ENCODE peak calls at places on chromosomes 2 and 18, in four cellular contexts. One of them, this sample, is unnamed.

GRCh38 chr2:40304340-40304739 is 147.6 kb downstream of the SLC8A1 start:
- ATAC-seq in HepG2: no peak
- ATAC-seq in Panc1: no peak
- ATAC-seq in HCT116: no peak
- ATAC-seq in this sample: no peak

GRCh38 chr18:26227051-26227672 is 917 bp downstream of the TAF4B start:
- ATAC-seq in Panc1: peak; percentile 30
- ATAC-seq in HepG2: peak; percentile 55
- ATAC-seq in HCT116: no peak
- ATAC-seq in this sample: no peak

GRCh38 chr2:60531638-60532216 is 21.7 kb downstream of the BCL11A start:
- ATAC-seq in Panc1: no peak
- ATAC-seq in HCT116: no peak
- ATAC-seq in HepG2: no peak
- ATAC-seq in this sample: no peak

GRCh38 chr2:134570676-134571075 is 148.1 kb downstream of the TMEM163 start:
- ATAC-seq in HepG2: no peak
- ATAC-seq in HCT116: no peak
- ATAC-seq in Panc1: no peak
- ATAC-seq in this sample: no peak

GRCh38 chr2:241443486-241444223 is 64.7 kb downstream of the STK25 start:
- ATAC-seq in Panc1: no peak
- ATAC-seq in HepG2: no peak
- ATAC-seq in HCT116: no peak
- ATAC-seq in this sample: no peak

GRCh38 chr18:58501497-58501896 is 127.4 kb downstream of the ALPK2 start:
- ATAC-seq in HCT116: no peak
- ATAC-seq in Panc1: no peak
- ATAC-seq in HepG2: no peak
- ATAC-seq in this sample: no peak

GRCh38 chr2:202418511-202418910 is 42.4 kb downstream of the BMPR2 start:
- ATAC-seq in HepG2: no peak
- ATAC-seq in Panc1: no peak
- ATAC-seq in HCT116: no peak
- ATAC-seq in this sample: no peak

GRCh38 chr18:45448871-45449270 is 166.4 kb upstream of the SLC14A2 start:
- ATAC-seq in HepG2: no peak
- ATAC-seq in HCT116: no peak
- ATAC-seq in Panc1: no peak
- ATAC-seq in this sample: no peak

GRCh38 chr2:234835738-234836137 is 116.1 kb upstream of the SH3BP4 start:
- ATAC-seq in Panc1: no peak
- ATAC-seq in HepG2: peak; percentile 28
- ATAC-seq in HCT116: no peak
- ATAC-seq in this sample: no peak

GRCh38 chr2:37389984-37390765 is 45.7 kb downstream of the QPCT start:
- ATAC-seq in Panc1: peak; percentile 84
- ATAC-seq in HepG2: peak; percentile 80
- ATAC-seq in HCT116: peak; percentile 90
- ATAC-seq in this sample: no peak

GRCh38 chr18:79724299-79725080 is 44.9 kb downstream of the CTDP1 start:
- ATAC-seq in Panc1: no peak
- ATAC-seq in HCT116: no peak
- ATAC-seq in HepG2: no peak
- ATAC-seq in this sample: no peak

GRCh38 chr2:222572761-222573174 is 83.1 kb downstream of the FARSB start:
- ATAC-seq in HCT116: no peak
- ATAC-seq in HepG2: peak; percentile 99
- ATAC-seq in Panc1: no peak
- ATAC-seq in this sample: peak; percentile 68

GRCh38 chr2:225030893-225031292 is 11.4 kb downstream of the DOCK10 start:
- ATAC-seq in HepG2: no peak
- ATAC-seq in HCT116: no peak
- ATAC-seq in Panc1: no peak
- ATAC-seq in this sample: no peak

GRCh38 chr18:3088444-3088843 is 75.5 kb upstream of the LPIN2 start:
- ATAC-seq in HCT116: no peak
- ATAC-seq in HepG2: no peak
- ATAC-seq in Panc1: no peak
- ATAC-seq in this sample: no peak

GRCh38 chr18:77160515-77160914 is 27.9 kb upstream of the MBP start:
- ATAC-seq in Panc1: no peak
- ATAC-seq in HepG2: no peak
- ATAC-seq in HCT116: no peak
- ATAC-seq in this sample: no peak

GRCh38 chr18:27656167-27656778 is 471.2 kb upstream of the CHST9 start:
- ATAC-seq in HCT116: no peak
- ATAC-seq in HepG2: no peak
- ATAC-seq in Panc1: peak; percentile 70
- ATAC-seq in this sample: no peak

GRCh38 chr2:58099097-58099769 is 52.6 kb downstream of the VRK2 start:
- ATAC-seq in HCT116: no peak
- ATAC-seq in HepG2: no peak
- ATAC-seq in Panc1: no peak
- ATAC-seq in this sample: no peak

GRCh38 chr2:71802556-71802955 is 345.1 kb downstream of the CYP26B1 start:
- ATAC-seq in HepG2: no peak
- ATAC-seq in HCT116: no peak
- ATAC-seq in Panc1: no peak
- ATAC-seq in this sample: no peak

DNA sequence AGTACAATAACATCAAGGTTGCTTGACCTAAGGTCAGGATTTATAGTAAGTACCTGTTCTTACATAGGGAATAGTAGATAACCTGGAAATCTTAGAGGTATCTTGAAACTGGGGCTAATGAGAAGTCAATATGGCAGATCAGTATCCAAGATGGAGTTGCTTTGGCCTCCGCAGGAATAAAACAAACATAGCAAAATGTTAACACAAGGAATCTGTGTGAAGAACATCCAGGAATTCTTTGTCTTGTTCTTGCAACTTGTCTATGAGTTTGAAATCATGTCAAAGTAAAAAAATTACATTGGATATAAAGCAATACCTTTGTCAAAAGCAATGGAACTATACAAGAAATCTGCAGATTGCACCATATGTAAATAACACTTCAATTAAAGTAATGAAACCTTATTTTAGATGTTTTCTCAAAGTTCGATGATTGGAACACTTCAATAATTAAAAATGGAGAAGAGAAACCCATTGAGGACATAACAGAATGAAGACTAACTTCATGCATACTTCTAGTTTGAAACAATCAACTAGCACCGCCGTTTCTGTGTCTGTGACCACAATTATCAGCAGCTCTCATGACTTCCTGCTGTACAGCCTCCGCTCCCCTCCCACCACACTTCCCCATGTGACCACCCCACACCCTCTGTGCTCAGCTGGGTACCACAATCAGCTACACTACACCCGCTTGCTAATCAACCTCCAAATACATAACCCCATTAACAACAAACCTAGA is 27.6 kb downstream of the C2orf76 start:
- ATAC-seq in Panc1: no peak
- ATAC-seq in HCT116: no peak
- ATAC-seq in HepG2: no peak
- ATAC-seq in this sample: no peak
- TF ChIP-seq POLR2AphosphoS5 in Panc1: no peak
- TF ChIP-seq POLR2AphosphoS5 in HCT116: no peak
- TF ChIP-seq POLR2AphosphoS5 in HepG2: no peak
- TF ChIP-seq POLR2AphosphoS5 in this sample: no peak

GRCh38 chr2:237669628-237670351 is 42.4 kb downstream of the LRRFIP1 start:
- ATAC-seq in HepG2: peak; percentile 92
- ATAC-seq in HCT116: no peak
- ATAC-seq in Panc1: no peak
- ATAC-seq in this sample: peak; percentile 86
- TF ChIP-seq POLR2AphosphoS5 in HepG2: peak; percentile 36
- TF ChIP-seq POLR2AphosphoS5 in HCT116: no peak
- TF ChIP-seq POLR2AphosphoS5 in Panc1: no peak
- TF ChIP-seq POLR2AphosphoS5 in this sample: peak; percentile 66

DNA sequence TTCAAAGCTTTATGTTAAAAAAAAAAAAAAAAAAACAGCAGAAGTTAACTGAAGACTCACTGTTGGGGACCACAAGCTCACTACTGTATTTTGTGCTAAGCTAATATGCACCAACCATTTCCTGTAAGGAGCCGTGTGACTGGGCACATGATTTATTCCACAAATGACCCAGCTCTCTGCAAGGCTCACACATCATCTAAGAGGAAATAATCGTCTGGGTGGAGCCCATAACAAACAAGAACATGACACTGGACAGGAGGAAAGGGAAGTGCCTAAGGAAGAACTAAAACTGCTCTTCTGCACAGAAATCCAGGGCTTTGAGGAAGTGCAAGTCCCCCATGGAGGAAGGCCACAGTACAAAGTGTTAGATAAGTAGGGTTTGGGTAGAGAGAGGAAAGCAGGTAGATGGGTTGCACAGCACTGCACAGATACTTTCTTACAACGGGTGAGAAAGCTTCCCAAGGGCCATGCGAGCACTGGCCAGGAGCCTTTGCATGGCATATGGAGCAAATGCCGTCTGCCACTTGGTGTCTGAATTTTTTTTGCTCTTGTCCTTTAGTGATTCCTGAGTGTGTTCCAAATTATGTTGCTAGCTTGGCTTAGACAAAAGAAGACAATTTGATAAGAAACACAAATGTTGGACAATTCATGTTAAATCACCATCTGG is 24.5 kb downstream of the NFE2L2 start:
- ATAC-seq in Panc1: peak; percentile 31
- ATAC-seq in HepG2: peak; percentile 2
- ATAC-seq in HCT116: peak; percentile 14
- ATAC-seq in this sample: peak; percentile 72
- TF ChIP-seq POLR2AphosphoS5 in Panc1: peak; percentile 22
- TF ChIP-seq POLR2AphosphoS5 in HepG2: no peak
- TF ChIP-seq POLR2AphosphoS5 in HCT116: no peak
- TF ChIP-seq POLR2AphosphoS5 in this sample: peak; percentile 43

DNA sequence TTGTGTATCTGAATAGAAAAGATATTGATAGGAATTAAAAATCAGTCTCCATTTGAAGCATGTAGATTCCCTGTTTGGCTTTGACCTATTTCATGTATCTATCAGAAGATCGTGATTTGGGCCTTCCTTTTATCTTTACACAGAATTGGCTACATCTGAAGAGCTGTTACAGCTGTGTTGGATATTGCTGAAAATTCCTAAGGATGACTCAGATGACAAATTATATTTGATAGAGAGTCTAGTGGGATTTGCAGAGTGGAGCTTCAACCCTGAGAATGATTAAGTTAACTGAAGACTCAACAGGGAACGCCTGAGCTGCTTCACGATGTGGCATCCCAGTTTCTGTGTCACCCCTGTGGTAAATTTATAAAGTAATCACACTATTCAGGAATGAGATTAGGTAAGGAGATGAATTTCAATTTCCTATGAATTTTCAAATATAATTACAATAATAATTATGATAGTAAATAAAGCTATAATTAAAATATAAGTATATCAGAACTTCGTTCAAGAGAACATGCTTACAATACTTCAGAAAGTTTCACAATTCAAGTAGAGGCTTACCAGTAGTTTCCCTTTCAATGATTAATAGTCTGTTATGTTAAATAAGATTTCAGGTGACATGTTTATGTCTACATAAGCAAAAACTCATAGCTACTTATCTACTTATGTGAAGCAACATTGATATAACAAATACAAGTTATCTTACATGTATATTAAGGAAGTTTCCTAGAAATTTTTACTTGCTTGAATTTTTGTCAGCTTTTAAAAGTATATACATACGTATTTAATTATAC is 4.7 kb upstream of the COL3A1 start:
- ATAC-seq in Panc1: no peak
- ATAC-seq in HepG2: no peak
- ATAC-seq in HCT116: no peak
- ATAC-seq in this sample: peak; percentile 52
- TF ChIP-seq POLR2AphosphoS5 in Panc1: no peak
- TF ChIP-seq POLR2AphosphoS5 in HepG2: no peak
- TF ChIP-seq POLR2AphosphoS5 in HCT116: no peak
- TF ChIP-seq POLR2AphosphoS5 in this sample: no peak

DNA sequence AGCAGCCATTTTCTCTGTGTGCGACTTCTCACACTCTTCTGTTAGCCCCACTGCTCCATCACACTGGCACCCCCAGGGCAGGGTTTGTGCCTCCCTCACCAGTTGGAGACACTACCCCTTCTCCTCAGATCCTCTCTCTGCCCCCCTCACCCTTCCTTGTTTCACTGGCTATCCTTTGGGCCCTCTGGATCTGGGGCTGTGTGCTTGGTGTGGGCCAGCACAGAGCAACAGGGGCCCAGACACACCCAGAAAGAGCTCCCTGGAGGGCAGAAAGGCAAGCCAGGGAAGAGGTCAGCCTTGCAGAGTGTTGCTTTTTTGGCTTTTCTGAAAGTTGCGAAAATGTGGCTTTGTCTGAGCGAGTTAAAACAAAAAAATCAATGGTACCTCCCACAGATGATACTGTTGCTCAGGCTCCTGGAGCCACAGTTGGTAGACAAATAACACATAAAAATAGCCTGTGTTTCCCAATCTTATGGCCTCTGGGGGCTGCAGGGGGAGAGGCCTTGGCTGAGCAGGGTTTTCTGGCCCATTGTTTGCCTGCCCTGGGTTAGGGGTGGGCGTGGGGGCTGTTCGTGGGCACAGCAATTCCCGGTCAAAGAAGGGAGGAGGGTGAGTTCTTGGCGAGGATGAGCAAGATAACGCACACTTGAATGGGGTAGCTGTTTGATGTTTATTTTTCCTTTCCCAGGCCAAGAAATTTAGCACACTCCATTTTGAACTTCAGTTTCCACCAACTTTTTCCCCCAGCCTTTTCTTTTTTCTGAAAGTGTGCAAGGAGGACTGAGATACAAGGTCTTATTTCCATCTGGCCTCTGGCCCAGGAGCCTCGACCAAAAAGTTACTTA is 167.0 kb upstream of the HAAO start:
- ATAC-seq in HCT116: no peak
- ATAC-seq in HepG2: peak; percentile 71
- ATAC-seq in Panc1: no peak
- ATAC-seq in this sample: peak; percentile 80
- TF ChIP-seq POLR2AphosphoS5 in HCT116: no peak
- TF ChIP-seq POLR2AphosphoS5 in HepG2: no peak
- TF ChIP-seq POLR2AphosphoS5 in Panc1: no peak
- TF ChIP-seq POLR2AphosphoS5 in this sample: peak; percentile 26

DNA sequence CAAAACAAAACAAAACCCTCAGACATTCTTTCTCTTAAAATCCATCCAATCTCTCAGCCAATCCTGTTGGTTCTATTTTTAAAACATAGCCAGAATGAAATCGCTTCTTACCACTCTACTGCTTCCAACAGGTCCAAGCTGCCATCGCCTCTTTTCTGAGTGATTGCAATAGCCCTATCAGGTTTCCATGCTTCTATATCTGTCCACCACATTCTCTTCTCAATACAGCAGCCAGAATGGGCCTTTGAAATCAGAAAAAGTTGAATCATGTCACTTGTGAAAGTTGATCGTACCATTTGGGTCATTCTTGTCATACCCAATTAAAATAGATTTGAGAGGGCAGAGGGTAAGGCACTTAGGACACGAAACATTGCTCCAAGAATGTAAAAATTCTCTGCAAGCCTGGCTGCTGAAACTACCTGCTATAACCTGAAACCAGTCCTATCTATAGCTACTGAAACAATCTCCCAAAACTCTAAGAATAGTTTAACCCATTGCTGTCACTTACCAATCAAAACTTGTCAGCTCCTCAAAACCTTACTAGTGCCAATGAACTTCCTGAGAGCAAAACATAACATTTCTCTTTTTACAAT is 3.3 kb upstream of the MTLN start:
- ATAC-seq in HepG2: no peak
- ATAC-seq in Panc1: no peak
- ATAC-seq in HCT116: no peak
- ATAC-seq in this sample: no peak
- TF ChIP-seq POLR2AphosphoS5 in HepG2: no peak
- TF ChIP-seq POLR2AphosphoS5 in Panc1: no peak
- TF ChIP-seq POLR2AphosphoS5 in HCT116: no peak
- TF ChIP-seq POLR2AphosphoS5 in this sample: no peak

This sample was measured in gastroesophageal sphincter.